ENCODE peak calls at places on chromosome 10, in eight cellular contexts. R is AG09309; B is Panc1; Z is CD4-positive, alpha-beta T cell; V is BJ; I is CD8-positive, alpha-beta T cell; Q is kidney epithelial cell; H is K562. F is an unnamed sample.

GRCh38 chr10:119337796-119338432 is 130.5 kb downstream of the GRK5 start:
- DNase-seq in R (no peak), B (no peak), Z (no peak), V (no peak), I (no peak), Q (no peak), H (no peak), F (no peak)

GRCh38 chr10:106515206-106515790 is 649.2 kb downstream of the SORCS1 start:
- DNase-seq in R (no peak), B (no peak), Z (no peak), V (no peak), I (no peak), Q (peak), H (no peak), F (no peak)

GRCh38 chr10:21194510-21194993 is 297.4 kb upstream of the NEBL start:
- DNase-seq in R (no peak), B (no peak), Z (no peak), V (no peak), I (no peak), Q (peak), H (peak), F (no peak)

GRCh38 chr10:86652361-86653202 is 1.8 kb upstream of the OPN4 start:
- DNase-seq in R (no peak), B (no peak), Z (no peak), V (no peak), I (no peak), Q (no peak), H (no peak), F (no peak)

GRCh38 chr10:74891048-74891447 is 64.6 kb downstream of the KAT6B start:
- DNase-seq in R (no peak), B (no peak), Z (no peak), V (no peak), I (no peak), Q (no peak), H (no peak), F (no peak)

GRCh38 chr10:58041901-58042300 is 225.8 kb downstream of the IPMK start:
- DNase-seq in R (no peak), B (no peak), Z (no peak), V (no peak), I (no peak), Q (no peak), H (no peak), F (no peak)

GRCh38 chr10:4868357-4868657 is 42.3 kb downstream of the AKR1E2 start:
- DNase-seq in R (no peak), B (no peak), Z (no peak), V (no peak), I (no peak), Q (no peak), H (peak), F (no peak)

GRCh38 chr10:72076756-72077155 is 11.6 kb downstream of the SPOCK2 start:
- DNase-seq in R (no peak), B (no peak), Z (no peak), V (no peak), I (no peak), Q (no peak), H (no peak), F (no peak)

GRCh38 chr10:25226775-25227682 is 52.2 kb downstream of the GPR158 start:
- DNase-seq in R (peak), B (peak), Z (no peak), V (no peak), I (no peak), Q (peak), H (peak), F (no peak)

GRCh38 chr10:95832216-95833037 is 75.3 kb upstream of the CC2D2B start:
- DNase-seq in R (no peak), B (no peak), Z (peak), V (no peak), I (no peak), Q (no peak), H (no peak), F (no peak)

GRCh38 chr10:129375171-129375570 is 91.9 kb upstream of the MGMT start:
- DNase-seq in R (no peak), B (no peak), Z (no peak), V (no peak), I (no peak), Q (no peak), H (no peak), F (no peak)

GRCh38 chr10:124898493-124898892 is 43.4 kb upstream of the ZRANB1 start:
- DNase-seq in R (no peak), B (no peak), Z (no peak), V (no peak), I (no peak), Q (no peak), H (no peak), F (peak)

GRCh38 chr10:79430946-79431345 is 14.5 kb downstream of the ZCCHC24 start:
- DNase-seq in R (no peak), B (no peak), Z (no peak), V (no peak), I (no peak), Q (no peak), H (no peak), F (no peak)

GRCh38 chr10:28533571-28534304 is 820 bp downstream of the WAC start:
- DNase-seq in R (no peak), B (no peak), Z (peak), V (no peak), I (peak), Q (no peak), H (peak), F (peak)

GRCh38 chr10:70866424-70866823 is 21.9 kb downstream of the PCBD1 start:
- DNase-seq in R (no peak), B (no peak), Z (no peak), V (no peak), I (no peak), Q (no peak), H (no peak), F (no peak)

GRCh38 chr10:46239999-46240683 is 46.7 kb upstream of the ANTXRL start:
- DNase-seq in R (no peak), B (no peak), Z (no peak), V (no peak), I (no peak), Q (no peak), H (no peak), F (peak)

GRCh38 chr10:129761166-129761565 is 202.9 kb downstream of the EBF3 start:
- DNase-seq in R (no peak), B (no peak), Z (no peak), V (no peak), I (no peak), Q (no peak), H (no peak), F (peak)

GRCh38 chr10:76119515-76119914 is 688.1 kb downstream of the LRMDA start:
- DNase-seq in R (peak), B (no peak), Z (no peak), V (no peak), I (no peak), Q (no peak), H (no peak), F (no peak)

GRCh38 chr10:78579995-78580394 is 488.8 kb upstream of the ZMIZ1 start:
- DNase-seq in R (no peak), B (no peak), Z (no peak), V (no peak), I (no peak), Q (no peak), H (no peak), F (no peak)

GRCh38 chr10:79367421-79368189 is 20.3 kb downstream of the PPIF start:
- DNase-seq in R (no peak), B (no peak), Z (no peak), V (no peak), I (no peak), Q (no peak), H (no peak), F (no peak)

GRCh38 chr10:44985175-44985681 is 6.6 kb upstream of the DEPP1 start:
- DNase-seq in R (no peak), B (no peak), Z (no peak), V (no peak), I (no peak), Q (no peak), H (no peak), F (no peak)

GRCh38 chr10:108545921-108546320 is 1377.4 kb downstream of the XPNPEP1 start:
- DNase-seq in R (no peak), B (no peak), Z (no peak), V (no peak), I (no peak), Q (no peak), H (no peak), F (no peak)

GRCh38 chr10:59896186-59896585 is 10.2 kb downstream of the CCDC6 start:
- DNase-seq in R (no peak), B (no peak), Z (no peak), V (no peak), I (no peak), Q (no peak), H (no peak), F (no peak)

GRCh38 chr10:86261933-86262665 is 104.5 kb downstream of the GRID1 start:
- DNase-seq in R (no peak), B (peak), Z (no peak), V (no peak), I (no peak), Q (no peak), H (peak), F (peak)

GRCh38 chr10:102016416-102016815 is 39.6 kb downstream of the ARMH3 start:
- DNase-seq in R (no peak), B (no peak), Z (no peak), V (no peak), I (no peak), Q (no peak), H (no peak), F (no peak)

GRCh38 chr10:132006966-132007365 is 25.2 kb upstream of the BNIP3 start:
- DNase-seq in R (no peak), B (no peak), Z (no peak), V (no peak), I (no peak), Q (no peak), H (no peak), F (no peak)

GRCh38 chr10:130353928-130354327 is 217.7 kb downstream of the GLRX3 start:
- DNase-seq in R (no peak), B (no peak), Z (no peak), V (no peak), I (no peak), Q (no peak), H (no peak), F (no peak)

GRCh38 chr10:69337312-69338132 is 59.2 kb downstream of the HK1 start:
- DNase-seq in R (peak), B (no peak), Z (no peak), V (peak), I (no peak), Q (peak), H (no peak), F (no peak)

GRCh38 chr10:102230861-102231356 is 4.8 kb downstream of the ELOVL3 start:
- DNase-seq in R (no peak), B (no peak), Z (peak), V (no peak), I (peak), Q (no peak), H (peak), F (no peak)

GRCh38 chr10:132839061-132839460 is 53.1 kb upstream of the NKX6-2 start:
- DNase-seq in R (no peak), B (no peak), Z (no peak), V (no peak), I (no peak), Q (no peak), H (no peak), F (no peak)

GRCh38 chr10:64430690-64431323 is 909.6 kb downstream of the REEP3 start:
- DNase-seq in R (no peak), B (peak), Z (no peak), V (no peak), I (no peak), Q (peak), H (peak), F (no peak)
- TF ChIP-seq CTCF in R (no peak), B (peak), Z (no peak), V (no peak), I (no peak), Q (peak), H (peak), F (peak)

GRCh38 chr10:104925232-104925851 is 284.3 kb downstream of the SORCS3 start:
- DNase-seq in R (no peak), B (peak), Z (no peak), V (no peak), I (no peak), Q (no peak), H (peak), F (peak)
- TF ChIP-seq CTCF in R (peak), B (peak), Z (peak), V (peak), I (no peak), Q (peak), H (no peak), F (peak)

GRCh38 chr10:103713676-103714075 is 141.7 kb downstream of the SH3PXD2A start:
- DNase-seq in R (no peak), B (no peak), Z (no peak), V (no peak), I (no peak), Q (no peak), H (no peak), F (no peak)
- TF ChIP-seq CTCF in R (no peak), B (no peak), Z (no peak), V (no peak), I (no peak), Q (no peak), H (no peak), F (no peak)

DNA sequence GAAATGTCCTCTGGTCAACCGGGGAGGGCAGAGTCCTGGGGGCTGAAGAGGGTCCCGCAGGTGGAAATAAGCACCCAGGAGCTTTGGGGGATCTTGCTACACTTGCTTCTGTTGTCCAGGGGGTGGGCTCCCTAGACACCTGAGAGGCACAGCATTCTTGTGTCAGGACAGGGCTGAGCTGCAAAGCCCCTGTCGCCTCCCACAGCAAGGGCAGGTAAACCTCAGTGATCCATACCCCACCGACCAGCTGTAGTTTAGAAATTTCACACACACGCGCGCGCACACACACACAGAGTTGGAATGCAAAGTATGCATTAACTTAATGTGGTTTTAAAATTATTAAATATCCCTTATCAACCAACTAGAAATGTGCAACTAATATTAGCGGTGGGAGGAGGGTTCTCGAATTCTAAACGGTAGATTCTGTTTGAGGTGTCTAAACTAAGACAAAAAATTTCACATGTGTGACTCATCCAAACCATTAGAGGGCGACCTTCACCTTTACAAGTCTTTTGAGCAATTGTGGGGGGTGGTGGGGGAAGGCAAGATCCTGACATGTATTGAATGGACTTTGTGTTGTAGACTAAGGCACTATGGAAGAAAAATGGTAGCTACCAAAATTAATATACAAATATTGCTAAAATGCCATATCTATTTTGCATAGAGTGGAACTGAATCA is 34.3 kb upstream of the PTF1A start:
- DNase-seq in R (peak), B (no peak), Z (no peak), V (no peak), I (no peak), Q (peak), H (peak), F (no peak)
- TF ChIP-seq CTCF in R (no peak), B (no peak), Z (no peak), V (no peak), I (no peak), Q (peak), H (no peak), F (no peak)

GRCh38 chr10:18875480-18875879 is 173.1 kb upstream of the MALRD1 start:
- DNase-seq in R (no peak), B (no peak), Z (no peak), V (no peak), I (no peak), Q (no peak), H (no peak), F (no peak)

GRCh38 chr10:18880530-18880929 is 168.1 kb upstream of the MALRD1 start:
- DNase-seq in R (no peak), B (no peak), Z (no peak), V (no peak), I (no peak), Q (no peak), H (no peak), F (no peak)

GRCh38 chr10:18879284-18879683 is 169.3 kb upstream of the MALRD1 start:
- DNase-seq in R (no peak), B (no peak), Z (no peak), V (no peak), I (no peak), Q (no peak), H (no peak), F (no peak)
- TF ChIP-seq CTCF in R (no peak), B (no peak), Z (no peak), V (no peak), I (no peak), Q (no peak), H (no peak), F (no peak)

DNA sequence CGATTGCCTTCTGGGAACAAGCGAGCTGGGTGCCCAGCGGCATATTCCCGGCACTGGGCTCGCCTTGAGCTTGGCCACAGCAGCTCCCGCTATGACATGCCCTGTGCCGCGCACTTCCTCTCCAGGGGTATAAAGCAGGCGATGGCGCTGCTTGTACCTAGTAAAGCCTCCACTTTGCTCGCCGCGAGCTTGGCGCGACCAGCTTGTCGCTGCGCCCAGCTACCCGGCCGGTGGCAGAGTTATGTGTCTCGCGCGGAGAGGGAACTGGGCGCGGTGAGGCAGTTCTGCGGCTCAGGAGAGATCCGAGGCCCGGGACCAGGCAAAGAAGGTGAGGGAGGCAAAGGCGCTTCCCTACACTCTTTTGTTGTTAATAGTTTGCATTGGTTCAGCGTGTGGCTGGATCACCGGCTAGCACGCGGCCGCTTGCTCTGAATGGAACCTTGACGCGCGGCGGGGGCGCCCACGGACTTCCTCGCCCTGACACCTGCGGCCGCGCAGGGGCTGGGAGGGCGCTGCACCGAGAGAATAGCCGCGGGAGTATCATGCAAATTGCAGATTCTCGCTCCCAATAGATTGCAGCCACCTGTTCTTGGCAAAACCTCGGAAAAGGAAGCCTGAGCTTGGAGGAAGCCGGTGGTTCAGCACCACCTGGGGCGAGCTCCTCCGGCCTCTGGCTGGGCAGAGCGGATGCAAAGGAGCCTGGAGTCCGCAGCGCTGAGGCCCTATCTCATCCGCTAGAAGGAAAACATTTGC is 3.0 kb upstream of the BUB3 start:
- DNase-seq in R (no peak), B (no peak), Z (no peak), V (no peak), I (no peak), Q (no peak), H (no peak), F (no peak)
- TF ChIP-seq CTCF in R (no peak), B (no peak), Z (no peak), V (no peak), I (no peak), Q (no peak), H (no peak), F (no peak)

DNA sequence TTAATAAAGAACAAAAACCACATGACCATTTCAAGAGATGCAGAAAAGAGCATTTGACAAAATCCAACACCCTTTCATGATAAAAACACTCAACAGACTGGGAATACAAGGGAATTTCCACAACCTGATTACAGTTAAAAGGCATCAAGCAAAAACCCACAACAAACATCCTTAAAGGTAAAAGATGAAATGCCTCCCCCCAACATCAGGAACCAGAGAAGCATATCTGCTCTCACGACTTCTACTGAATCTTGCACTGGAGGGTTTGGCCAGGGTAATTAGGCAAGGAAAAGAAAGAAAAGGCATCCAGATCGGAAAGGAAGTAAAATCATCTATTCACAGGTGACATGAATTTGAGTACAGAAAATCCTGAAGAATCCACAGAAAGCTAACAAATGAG is 59.5 kb upstream of the SFMBT2 start:
- DNase-seq in R (no peak), B (no peak), Z (no peak), V (no peak), I (no peak), Q (no peak), H (no peak), F (no peak)
- TF ChIP-seq CTCF in R (no peak), B (no peak), Z (no peak), V (no peak), I (no peak), Q (no peak), H (no peak), F (no peak)

GRCh38 chr10:50653142-50653541 is 29.4 kb upstream of the SGMS1 start:
- DNase-seq in R (peak), B (peak), Z (no peak), V (no peak), I (no peak), Q (no peak), H (peak), F (no peak)
- TF ChIP-seq CTCF in R (peak), B (peak), Z (peak), V (peak), I (peak), Q (peak), H (peak), F (peak)

F was measured in progenitor cell of endocrine pancreas.